ENCODE peak calls at places on chromosomes 11 and 22, in eight cellular contexts. One of them, this sample, is unnamed.

GRCh38 chr22:42279425-42280020 is 9.1 kb upstream of the TCF20 start:
- DNase-seq in A549: no peak
- DNase-seq in suprapubic skin: no peak
- DNase-seq in K562: no peak
- DNase-seq in transverse colon: no peak
- DNase-seq in ovary: no peak
- DNase-seq in esophagus muscularis mucosa: no peak
- DNase-seq in stomach: no peak
- DNase-seq in this sample: no peak

GRCh38 chr11:63599211-63600122 is 14.8 kb downstream of the PLAAT3 start:
- DNase-seq in A549: peak; percentile 97
- DNase-seq in suprapubic skin: no peak
- DNase-seq in K562: peak; percentile 54
- DNase-seq in transverse colon: no peak
- DNase-seq in ovary: no peak
- DNase-seq in esophagus muscularis mucosa: peak; percentile 83
- DNase-seq in stomach: no peak
- DNase-seq in this sample: no peak

GRCh38 chr22:26357813-26358212 is 71.2 kb upstream of the ASPHD2 start:
- DNase-seq in A549: no peak
- DNase-seq in suprapubic skin: no peak
- DNase-seq in K562: no peak
- DNase-seq in transverse colon: no peak
- DNase-seq in ovary: no peak
- DNase-seq in esophagus muscularis mucosa: no peak
- DNase-seq in stomach: no peak
- DNase-seq in this sample: no peak

GRCh38 chr11:727281-727701 is 20.0 kb upstream of the TALDO1 start:
- DNase-seq in A549: no peak
- DNase-seq in suprapubic skin: no peak
- DNase-seq in K562: no peak
- DNase-seq in transverse colon: no peak
- DNase-seq in ovary: peak; percentile 23
- DNase-seq in esophagus muscularis mucosa: no peak
- DNase-seq in stomach: no peak
- DNase-seq in this sample: no peak

GRCh38 chr11:11520231-11521015 is 101.4 kb downstream of the GALNT18 start:
- DNase-seq in A549: no peak
- DNase-seq in suprapubic skin: no peak
- DNase-seq in K562: no peak
- DNase-seq in transverse colon: no peak
- DNase-seq in ovary: no peak
- DNase-seq in esophagus muscularis mucosa: no peak
- DNase-seq in stomach: no peak
- DNase-seq in this sample: no peak

GRCh38 chr11:65216830-65217229 is 35.1 kb downstream of the CAPN1 start:
- DNase-seq in A549: no peak
- DNase-seq in suprapubic skin: peak; percentile 62
- DNase-seq in K562: peak; percentile 4
- DNase-seq in transverse colon: no peak
- DNase-seq in ovary: no peak
- DNase-seq in esophagus muscularis mucosa: no peak
- DNase-seq in stomach: no peak
- DNase-seq in this sample: no peak

GRCh38 chr11:108340958-108341357 is 118.1 kb downstream of the ATM start:
- DNase-seq in A549: peak; percentile 6
- DNase-seq in suprapubic skin: no peak
- DNase-seq in K562: peak; percentile 15
- DNase-seq in transverse colon: no peak
- DNase-seq in ovary: no peak
- DNase-seq in esophagus muscularis mucosa: no peak
- DNase-seq in stomach: no peak
- DNase-seq in this sample: no peak

GRCh38 chr11:704189-704798 is 1.7 kb upstream of the EPS8L2 start:
- DNase-seq in A549: no peak
- DNase-seq in suprapubic skin: no peak
- DNase-seq in K562: no peak
- DNase-seq in transverse colon: no peak
- DNase-seq in ovary: no peak
- DNase-seq in esophagus muscularis mucosa: no peak
- DNase-seq in stomach: no peak
- DNase-seq in this sample: no peak

GRCh38 chr11:2927851-2928604 is 1.2 kb downstream of the PHLDA2 start:
- DNase-seq in A549: peak; percentile 44
- DNase-seq in suprapubic skin: no peak
- DNase-seq in K562: peak; percentile 53
- DNase-seq in transverse colon: peak; percentile 64
- DNase-seq in ovary: no peak
- DNase-seq in esophagus muscularis mucosa: no peak
- DNase-seq in stomach: no peak
- DNase-seq in this sample: no peak

GRCh38 chr11:844693-845644 is 2.3 kb downstream of the TSPAN4 start:
- DNase-seq in A549: peak; percentile 83
- DNase-seq in suprapubic skin: peak; percentile 96
- DNase-seq in K562: peak; percentile 66
- DNase-seq in transverse colon: peak; percentile 79
- DNase-seq in ovary: peak; percentile 97
- DNase-seq in esophagus muscularis mucosa: peak; percentile 98
- DNase-seq in stomach: peak; percentile 77
- DNase-seq in this sample: peak; percentile 97

GRCh38 chr11:132158091-132158490 is 787.7 kb downstream of the NTM start:
- DNase-seq in A549: no peak
- DNase-seq in suprapubic skin: no peak
- DNase-seq in K562: no peak
- DNase-seq in transverse colon: no peak
- DNase-seq in ovary: no peak
- DNase-seq in esophagus muscularis mucosa: no peak
- DNase-seq in stomach: peak; percentile 27
- DNase-seq in this sample: no peak
- TF ChIP-seq CTCF in A549: no peak
- TF ChIP-seq CTCF in suprapubic skin: no peak
- TF ChIP-seq CTCF in K562: no peak
- TF ChIP-seq CTCF in transverse colon: no peak
- TF ChIP-seq CTCF in ovary: no peak
- TF ChIP-seq CTCF in esophagus muscularis mucosa: no peak
- TF ChIP-seq CTCF in stomach: no peak
- TF ChIP-seq CTCF in this sample: no peak

GRCh38 chr22:35368386-35368785 is 12.5 kb upstream of the HMOX1 start:
- DNase-seq in A549: no peak
- DNase-seq in suprapubic skin: no peak
- DNase-seq in K562: no peak
- DNase-seq in transverse colon: no peak
- DNase-seq in ovary: no peak
- DNase-seq in esophagus muscularis mucosa: no peak
- DNase-seq in stomach: no peak
- DNase-seq in this sample: no peak

GRCh38 chr22:35367331-35367886 is 13.5 kb upstream of the HMOX1 start:
- DNase-seq in A549: no peak
- DNase-seq in suprapubic skin: no peak
- DNase-seq in K562: no peak
- DNase-seq in transverse colon: peak; percentile 55
- DNase-seq in ovary: no peak
- DNase-seq in esophagus muscularis mucosa: no peak
- DNase-seq in stomach: no peak
- DNase-seq in this sample: no peak

GRCh38 chr22:35375031-35375430 is 5.9 kb upstream of the HMOX1 start:
- DNase-seq in A549: no peak
- DNase-seq in suprapubic skin: no peak
- DNase-seq in K562: no peak
- DNase-seq in transverse colon: no peak
- DNase-seq in ovary: no peak
- DNase-seq in esophagus muscularis mucosa: no peak
- DNase-seq in stomach: no peak
- DNase-seq in this sample: no peak

GRCh38 chr22:35369996-35370395 is 10.9 kb upstream of the HMOX1 start:
- DNase-seq in A549: no peak
- DNase-seq in suprapubic skin: no peak
- DNase-seq in K562: no peak
- DNase-seq in transverse colon: no peak
- DNase-seq in ovary: no peak
- DNase-seq in esophagus muscularis mucosa: no peak
- DNase-seq in stomach: no peak
- DNase-seq in this sample: no peak
- TF ChIP-seq EP300 in A549: no peak
- TF ChIP-seq EP300 in suprapubic skin: no peak
- TF ChIP-seq EP300 in K562: no peak
- TF ChIP-seq EP300 in transverse colon: no peak
- TF ChIP-seq EP300 in ovary: no peak
- TF ChIP-seq EP300 in esophagus muscularis mucosa: no peak
- TF ChIP-seq EP300 in stomach: no peak
- TF ChIP-seq EP300 in this sample: no peak

GRCh38 chr11:124837491-124837856 is 27.8 kb upstream of the ROBO3 start:
- DNase-seq in A549: peak; percentile 30
- DNase-seq in suprapubic skin: no peak
- DNase-seq in K562: peak; percentile 67
- DNase-seq in transverse colon: no peak
- DNase-seq in ovary: no peak
- DNase-seq in esophagus muscularis mucosa: no peak
- DNase-seq in stomach: no peak
- DNase-seq in this sample: no peak
- TF ChIP-seq CTCF in A549: no peak
- TF ChIP-seq CTCF in suprapubic skin: peak; percentile 11
- TF ChIP-seq CTCF in K562: peak; percentile 56
- TF ChIP-seq CTCF in transverse colon: no peak
- TF ChIP-seq CTCF in ovary: no peak
- TF ChIP-seq CTCF in esophagus muscularis mucosa: no peak
- TF ChIP-seq CTCF in stomach: no peak
- TF ChIP-seq CTCF in this sample: no peak

GRCh38 chr11:99522467-99523173 is 501.9 kb downstream of the CNTN5 start:
- DNase-seq in A549: no peak
- DNase-seq in suprapubic skin: no peak
- DNase-seq in K562: no peak
- DNase-seq in transverse colon: no peak
- DNase-seq in ovary: no peak
- DNase-seq in esophagus muscularis mucosa: no peak
- DNase-seq in stomach: no peak
- DNase-seq in this sample: no peak
- TF ChIP-seq EP300 in A549: no peak
- TF ChIP-seq EP300 in suprapubic skin: no peak
- TF ChIP-seq EP300 in K562: no peak
- TF ChIP-seq EP300 in transverse colon: no peak
- TF ChIP-seq EP300 in ovary: no peak
- TF ChIP-seq EP300 in esophagus muscularis mucosa: no peak
- TF ChIP-seq EP300 in stomach: no peak
- TF ChIP-seq EP300 in this sample: no peak

GRCh38 chr22:32206774-32207758 is 2.2 kb upstream of the RFPL2 start:
- DNase-seq in A549: peak; percentile 6
- DNase-seq in suprapubic skin: no peak
- DNase-seq in K562: no peak
- DNase-seq in transverse colon: peak; percentile 46
- DNase-seq in ovary: no peak
- DNase-seq in esophagus muscularis mucosa: peak; percentile 79
- DNase-seq in stomach: peak; percentile 51
- DNase-seq in this sample: no peak
- TF ChIP-seq CTCF in A549: peak; percentile 53
- TF ChIP-seq CTCF in suprapubic skin: no peak
- TF ChIP-seq CTCF in K562: peak; percentile 60
- TF ChIP-seq CTCF in transverse colon: peak; percentile 58
- TF ChIP-seq CTCF in ovary: no peak
- TF ChIP-seq CTCF in esophagus muscularis mucosa: no peak
- TF ChIP-seq CTCF in stomach: peak; percentile 43
- TF ChIP-seq CTCF in this sample: peak; percentile 34

GRCh38 chr11:19101803-19102520 is 15.0 kb upstream of the ZDHHC13 start:
- DNase-seq in A549: no peak
- DNase-seq in suprapubic skin: no peak
- DNase-seq in K562: no peak
- DNase-seq in transverse colon: no peak
- DNase-seq in ovary: no peak
- DNase-seq in esophagus muscularis mucosa: no peak
- DNase-seq in stomach: no peak
- DNase-seq in this sample: no peak
- TF ChIP-seq EP300 in A549: no peak
- TF ChIP-seq EP300 in suprapubic skin: no peak
- TF ChIP-seq EP300 in K562: no peak
- TF ChIP-seq EP300 in transverse colon: no peak
- TF ChIP-seq EP300 in ovary: no peak
- TF ChIP-seq EP300 in esophagus muscularis mucosa: no peak
- TF ChIP-seq EP300 in stomach: no peak
- TF ChIP-seq EP300 in this sample: no peak

DNA sequence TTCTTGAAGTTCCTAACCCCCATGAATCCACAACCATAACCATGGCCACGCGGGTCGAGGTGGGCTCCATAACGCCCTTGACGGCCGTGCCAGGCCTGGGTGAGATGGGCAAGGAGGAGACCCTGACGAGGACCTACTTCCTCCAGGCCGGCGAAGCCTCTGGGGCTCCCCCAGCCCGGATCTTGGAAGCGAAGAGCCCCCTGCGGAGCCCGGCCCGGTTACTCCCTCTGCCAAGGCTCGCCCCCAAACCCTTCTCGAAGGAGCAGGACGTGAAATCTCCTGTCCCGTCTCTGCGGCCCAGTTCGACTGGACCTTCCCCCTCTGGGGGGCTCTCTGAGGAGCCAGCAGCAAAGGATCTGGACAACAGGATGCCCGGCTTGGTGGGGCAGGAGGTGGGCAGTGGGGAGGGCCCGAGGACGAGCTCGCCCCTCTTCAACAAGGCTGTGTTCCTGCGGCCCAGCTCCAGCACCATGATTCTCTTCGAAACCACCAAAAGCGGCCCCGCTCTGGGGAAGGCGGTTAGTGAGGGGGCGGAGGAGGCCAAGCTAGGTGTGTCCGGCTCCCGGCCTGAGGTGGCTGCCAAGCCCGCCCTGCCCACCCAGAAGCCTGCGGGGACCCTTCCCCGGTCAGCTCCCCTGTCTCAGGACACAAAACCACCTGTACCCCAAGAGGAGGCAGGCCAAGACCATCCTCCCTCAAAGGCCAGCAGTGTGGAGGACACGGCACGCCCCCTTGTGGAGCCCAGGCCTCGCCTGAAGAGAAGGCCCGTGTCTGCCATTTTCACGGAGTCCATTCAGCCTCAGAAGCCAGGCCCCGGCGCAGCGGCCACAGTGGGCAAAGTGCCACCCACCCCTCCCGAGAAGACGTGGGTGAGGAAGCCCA is 75.7 kb downstream of the KIAA1671 start:
- DNase-seq in A549: peak; percentile 31
- DNase-seq in suprapubic skin: no peak
- DNase-seq in K562: peak; percentile 39
- DNase-seq in transverse colon: peak; percentile 52
- DNase-seq in ovary: no peak
- DNase-seq in esophagus muscularis mucosa: no peak
- DNase-seq in stomach: no peak
- DNase-seq in this sample: peak; percentile 47
- TF ChIP-seq CTCF in A549: peak; percentile 54
- TF ChIP-seq CTCF in suprapubic skin: no peak
- TF ChIP-seq CTCF in K562: peak; percentile 64
- TF ChIP-seq CTCF in transverse colon: peak; percentile 24
- TF ChIP-seq CTCF in ovary: no peak
- TF ChIP-seq CTCF in esophagus muscularis mucosa: peak; percentile 21
- TF ChIP-seq CTCF in stomach: no peak
- TF ChIP-seq CTCF in this sample: peak; percentile 40

DNA sequence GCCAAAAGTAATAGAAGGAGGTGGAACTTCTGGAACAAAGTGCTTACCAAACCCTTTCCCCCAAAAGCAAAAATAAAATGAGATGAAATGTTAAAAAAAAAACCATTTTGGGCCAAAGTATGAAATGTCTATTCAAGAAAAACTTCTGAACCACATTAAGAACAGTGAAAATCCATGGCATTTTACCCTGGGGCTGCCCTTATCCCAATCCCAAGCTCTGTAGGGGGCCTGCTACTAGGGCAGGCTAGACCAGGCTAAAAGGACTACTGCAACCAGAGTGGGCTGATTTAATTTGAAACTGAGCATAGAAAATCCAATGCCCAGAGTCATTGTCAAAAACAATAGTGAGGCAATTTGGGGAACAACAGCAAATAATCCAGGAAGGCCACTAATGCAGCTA is 99.3 kb downstream of the RELT start:
- DNase-seq in A549: no peak
- DNase-seq in suprapubic skin: no peak
- DNase-seq in K562: no peak
- DNase-seq in transverse colon: no peak
- DNase-seq in ovary: no peak
- DNase-seq in esophagus muscularis mucosa: no peak
- DNase-seq in stomach: no peak
- DNase-seq in this sample: no peak
- TF ChIP-seq EP300 in A549: no peak
- TF ChIP-seq EP300 in suprapubic skin: no peak
- TF ChIP-seq EP300 in K562: no peak
- TF ChIP-seq EP300 in transverse colon: no peak
- TF ChIP-seq EP300 in ovary: no peak
- TF ChIP-seq EP300 in esophagus muscularis mucosa: no peak
- TF ChIP-seq EP300 in stomach: no peak
- TF ChIP-seq EP300 in this sample: no peak

This sample was measured in tibial nerve.